ENCODE peak calls at places on chromosomes 12 and 14, in five cellular contexts. W is Karpas-422, P is cardiac muscle cell, D is iPS DF 6.9, O is psoas muscle. M is an unnamed sample.
A peak's percentile ranks its signal among the peaks of the same experiment; 100 is the strongest.

GRCh38 chr14:63853831-63854293 is 1.1 kb downstream of the SYNE2 start:
- DNase-seq in D (no peak), W (peak; percentile 58), P (peak; percentile 73), O (peak; percentile 65), M (no peak)

GRCh38 chr12:19675361-19675760 is 236.1 kb downstream of the AEBP2 start:
- DNase-seq in W (no peak), O (no peak), D (no peak), P (no peak), M (no peak)

GRCh38 chr12:40515041-40515825 is 177.0 kb upstream of the CNTN1 start:
- DNase-seq in D (no peak), O (no peak), W (no peak), P (no peak), M (no peak)

GRCh38 chr14:104020471-104020870 is 65.0 kb upstream of the ASPG start:
- DNase-seq in O (no peak), D (no peak), W (no peak), P (no peak), M (no peak)

GRCh38 chr14:32010561-32011188 is 66.4 kb upstream of the ARHGAP5 start:
- DNase-seq in D (no peak), O (no peak), W (no peak), P (peak; percentile 31), M (no peak)

GRCh38 chr12:51329742-51330141 is 5.8 kb upstream of the BIN2 start:
- DNase-seq in W (no peak), O (no peak), P (no peak), D (no peak), M (no peak)

GRCh38 chr12:109706747-109707469 is 6.7 kb upstream of the FAM222A start:
- DNase-seq in P (no peak), D (no peak), W (no peak), O (no peak), M (no peak)

GRCh38 chr12:57600395-57600794 is 4.2 kb upstream of the DTX3 start:
- DNase-seq in D (no peak), O (no peak), P (no peak), W (no peak), M (no peak)

GRCh38 chr12:3998397-3998796 is 125.2 kb upstream of the PARP11 start:
- DNase-seq in D (no peak), W (no peak), O (no peak), P (no peak), M (no peak)

GRCh38 chr14:97827746-97828145 is 1030.6 kb downstream of the VRK1 start:
- DNase-seq in O (no peak), P (no peak), W (no peak), D (no peak), M (no peak)

GRCh38 chr14:23398348-23398747 is 9.7 kb downstream of the MYH6 start:
- DNase-seq in W (no peak), D (no peak), P (no peak), O (no peak), M (no peak)

GRCh38 chr14:105864116-105864515 is 337.7 kb downstream of the TMEM121 start:
- DNase-seq in W (no peak), D (no peak), O (no peak), P (no peak), M (no peak)

GRCh38 chr12:31248815-31249214 is 77.1 kb downstream of the SINHCAF start:
- DNase-seq in O (no peak), W (no peak), D (no peak), P (no peak), M (no peak)

GRCh38 chr14:72855913-72856312 is 38.0 kb downstream of the DPF3 start:
- DNase-seq in P (no peak), O (no peak), W (no peak), D (no peak), M (no peak)

GRCh38 chr12:110224379-110225304 is 56.4 kb upstream of the ATP2A2 start:
- DNase-seq in P (peak; percentile 91), W (no peak), O (no peak), D (no peak), M (peak; percentile 20)

GRCh38 chr14:50342211-50343080 is 30.3 kb downstream of the DMAC2L start:
- DNase-seq in O (peak; percentile 61), W (peak; percentile 80), P (peak; percentile 72), D (no peak), M (peak; percentile 85)

GRCh38 chr12:41531147-41531829 is 343.2 kb downstream of the PDZRN4 start:
- DNase-seq in W (no peak), P (peak; percentile 56), D (no peak), O (peak; percentile 83), M (peak; percentile 69)

GRCh38 chr14:67516679-67517078 is 16.4 kb upstream of the PLEKHH1 start:
- DNase-seq in O (no peak), D (no peak), W (peak; percentile 67), P (no peak), M (no peak)

GRCh38 chr14:68309631-68310030 is 483.2 kb downstream of the ZFP36L1 start:
- DNase-seq in P (peak; percentile 14), D (no peak), O (no peak), W (no peak), M (no peak)

GRCh38 chr12:106078358-106079025 is 60.3 kb downstream of the NUAK1 start:
- DNase-seq in P (peak; percentile 54), O (peak; percentile 92), W (no peak), D (no peak), M (peak; percentile 75)

GRCh38 chr12:128288896-128289295 is 21.9 kb downstream of the TMEM132C start:
- DNase-seq in W (no peak), P (no peak), D (no peak), O (no peak), M (no peak)

GRCh38 chr14:55926007-55926406 is 192.2 kb upstream of the PELI2 start:
- DNase-seq in P (no peak), O (no peak), W (no peak), D (no peak), M (no peak)

GRCh38 chr14:103711516-103712431 is 3.5 kb downstream of the XRCC3 start:
- DNase-seq in O (peak; percentile 71), P (no peak), W (no peak), D (no peak), M (no peak)

GRCh38 chr14:102047808-102048540 is 38.9 kb downstream of the HSP90AA1 start:
- DNase-seq in W (no peak), P (no peak), D (no peak), O (no peak), M (no peak)

GRCh38 chr12:120230326-120230973 is 29.5 kb upstream of the RPLP0 start:
- DNase-seq in D (peak; percentile 89), O (peak; percentile 93), W (no peak), P (peak; percentile 92), M (no peak)

GRCh38 chr12:47591387-47591786 is 114.4 kb downstream of the RPAP3 start:
- DNase-seq in W (no peak), P (peak; percentile 23), D (no peak), O (no peak), M (no peak)

GRCh38 chr12:34212651-34213050 is 190.4 kb downstream of the ALG10 start:
- DNase-seq in P (no peak), O (no peak), W (no peak), D (no peak), M (no peak)

GRCh38 chr12:96585977-96586376 is 96.6 kb downstream of the CFAP54 start:
- DNase-seq in O (no peak), W (no peak), D (no peak), P (no peak), M (no peak)

GRCh38 chr12:102167821-102168605 is 29.6 kb downstream of the PMCH start:
- DNase-seq in D (no peak), P (no peak), O (no peak), W (no peak), M (no peak)

GRCh38 chr12:13339091-13339490 is 142.6 kb downstream of the EMP1 start:
- DNase-seq in D (no peak), P (no peak), W (no peak), O (no peak), M (no peak)

DNA sequence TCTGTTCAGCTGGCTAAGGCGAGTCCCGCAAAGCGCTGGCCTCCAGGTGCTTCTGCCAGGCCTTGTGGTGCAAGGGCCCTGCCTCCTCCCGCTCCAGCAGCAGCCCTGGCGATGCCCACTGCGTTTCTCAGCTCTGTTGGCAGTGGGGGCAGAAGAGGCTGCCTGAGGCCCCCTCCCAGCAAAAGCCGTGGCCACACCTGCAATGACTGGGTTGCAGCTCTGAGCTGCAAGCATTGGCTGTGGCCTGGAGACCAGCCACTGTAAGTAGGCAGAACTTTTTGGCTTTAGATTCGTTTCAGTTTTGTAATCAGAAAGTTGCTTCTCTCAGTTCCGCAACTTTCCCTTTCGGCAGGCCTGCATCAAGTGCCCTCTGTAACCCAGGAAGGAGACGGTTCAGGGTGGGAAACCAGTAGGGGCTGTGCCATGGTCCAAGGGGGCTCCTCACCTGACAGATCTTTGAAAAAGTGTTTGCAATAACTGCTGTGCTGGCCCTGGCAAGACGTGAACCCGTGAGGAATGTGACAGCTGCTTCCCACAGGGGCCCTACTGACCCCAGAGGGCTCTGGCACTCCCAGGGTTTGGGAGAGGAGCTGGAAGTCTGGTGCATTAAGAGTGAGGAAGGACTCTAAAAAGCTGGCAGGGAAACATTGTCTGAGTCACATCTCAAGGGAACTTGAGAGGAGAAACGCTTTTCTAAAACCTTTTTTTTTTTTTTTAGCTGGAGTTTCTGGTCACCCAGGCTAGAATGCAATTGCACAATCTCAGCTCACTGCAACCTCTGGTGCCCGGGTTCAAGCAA is 54.5 kb upstream of the MAX start:
- DNase-seq in W (peak; percentile 53), O (peak; percentile 71), D (no peak), P (peak; percentile 93), M (no peak)
- H3K27ac ChIP-seq in W (no peak overlapping the region), O (peak overlapping the region; percentile 64), D (no peak overlapping the region), P (no peak overlapping the region), M (no peak overlapping the region)

GRCh38 chr12:69007166-69007857 is 74.3 kb upstream of the CPM start:
- DNase-seq in O (no peak), W (no peak), P (peak; percentile 73), D (peak; percentile 9), M (no peak)

GRCh38 chr12:69007858-69008314 is 74.9 kb upstream of the CPM start:
- DNase-seq in P (no peak), D (no peak), W (no peak), O (no peak), M (no peak)

GRCh38 chr12:69014047-69014446 is 81.1 kb upstream of the CPM start:
- DNase-seq in W (no peak), D (no peak), O (no peak), P (no peak), M (no peak)

GRCh38 chr12:69002969-69003368 is 70.0 kb upstream of the CPM start:
- DNase-seq in D (no peak), O (no peak), P (no peak), W (no peak), M (no peak)

DNA sequence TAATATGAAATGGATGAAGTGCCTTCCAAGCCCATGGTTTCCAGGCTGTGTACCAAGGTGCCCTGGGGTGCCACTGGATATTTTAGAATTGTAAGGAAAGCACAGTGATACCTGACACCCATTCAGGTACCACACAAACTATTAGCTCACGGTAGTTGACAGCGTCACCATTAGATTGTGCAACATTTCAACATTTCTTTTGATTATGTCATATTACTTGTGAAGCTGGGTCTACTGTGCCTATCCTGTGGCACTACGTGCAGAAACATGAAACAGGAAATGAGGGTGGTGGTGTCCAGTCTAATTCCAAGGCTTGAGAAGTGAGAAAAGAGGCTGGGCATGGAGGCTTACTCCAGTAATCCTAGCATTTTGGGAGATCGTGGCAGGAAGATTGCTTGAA is 75.5 kb upstream of the CPM start:
- DNase-seq in D (no peak), P (peak; percentile 37), O (no peak), W (no peak), M (no peak)
- H3K27ac ChIP-seq in D (no peak overlapping the region), P (no peak overlapping the region), O (no peak overlapping the region), W (no peak overlapping the region), M (no peak overlapping the region)

GRCh38 chr14:28765169-28765906 is 1.2 kb upstream of the FOXG1 start:
- DNase-seq in P (no peak), O (no peak), D (no peak), W (no peak), M (no peak)
- H3K27ac ChIP-seq in P (no peak overlapping the region), O (no peak overlapping the region), D (no peak overlapping the region), W (no peak overlapping the region), M (peak overlapping the region; percentile 98)

GRCh38 chr12:112842441-112842840 is 50.9 kb downstream of the RPH3A start:
- DNase-seq in P (no peak), W (no peak), D (no peak), O (no peak), M (no peak)
- H3K27ac ChIP-seq in P (no peak overlapping the region), W (no peak overlapping the region), D (no peak overlapping the region), O (no peak overlapping the region), M (no peak overlapping the region)